ENCODE peak calls at places on chromosomes 6 and 20, in ten cellular contexts. One of them, this sample, is unnamed.

GRCh38 chr20:32622585-32623468 is 37.7 kb upstream of the NOL4L start:
- DNase-seq in esophagus muscularis mucosa: no peak
- DNase-seq in HepG2: no peak
- DNase-seq in stomach: no peak
- DNase-seq in GM12891: no peak
- DNase-seq in GM12878: no peak
- DNase-seq in sigmoid colon: no peak
- DNase-seq in transverse colon: no peak
- DNase-seq in breast epithelium: no peak
- DNase-seq in spleen: no peak
- DNase-seq in this sample: no peak

GRCh38 chr20:57977588-57977987 is 250.9 kb downstream of the ANKRD60 start:
- DNase-seq in HepG2: no peak
- DNase-seq in GM12878: no peak
- DNase-seq in esophagus muscularis mucosa: no peak
- DNase-seq in stomach: no peak
- DNase-seq in breast epithelium: no peak
- DNase-seq in GM12891: no peak
- DNase-seq in spleen: no peak
- DNase-seq in sigmoid colon: no peak
- DNase-seq in transverse colon: no peak
- DNase-seq in this sample: no peak

GRCh38 chr6:119742188-119742803 is 392.7 kb upstream of the MAN1A1 start:
- DNase-seq in transverse colon: peak
- DNase-seq in spleen: peak
- DNase-seq in breast epithelium: no peak
- DNase-seq in esophagus muscularis mucosa: no peak
- DNase-seq in stomach: peak
- DNase-seq in sigmoid colon: no peak
- DNase-seq in HepG2: peak
- DNase-seq in GM12878: no peak
- DNase-seq in GM12891: peak
- DNase-seq in this sample: peak

GRCh38 chr6:125974214-125974866 is 12.0 kb upstream of the TRMT11 start:
- DNase-seq in sigmoid colon: no peak
- DNase-seq in GM12878: no peak
- DNase-seq in stomach: no peak
- DNase-seq in spleen: no peak
- DNase-seq in GM12891: no peak
- DNase-seq in esophagus muscularis mucosa: no peak
- DNase-seq in breast epithelium: no peak
- DNase-seq in HepG2: peak
- DNase-seq in transverse colon: no peak
- DNase-seq in this sample: no peak

GRCh38 chr6:168417158-168417557 is 23.8 kb upstream of the SMOC2 start:
- DNase-seq in spleen: no peak
- DNase-seq in HepG2: peak
- DNase-seq in GM12878: no peak
- DNase-seq in breast epithelium: no peak
- DNase-seq in stomach: no peak
- DNase-seq in sigmoid colon: no peak
- DNase-seq in transverse colon: no peak
- DNase-seq in esophagus muscularis mucosa: no peak
- DNase-seq in GM12891: no peak
- DNase-seq in this sample: no peak

GRCh38 chr20:61731363-61732181 is 334.1 kb downstream of the TAF4 start:
- DNase-seq in GM12878: no peak
- DNase-seq in HepG2: no peak
- DNase-seq in spleen: peak
- DNase-seq in GM12891: no peak
- DNase-seq in sigmoid colon: no peak
- DNase-seq in esophagus muscularis mucosa: no peak
- DNase-seq in stomach: no peak
- DNase-seq in breast epithelium: no peak
- DNase-seq in transverse colon: no peak
- DNase-seq in this sample: no peak

GRCh38 chr6:161018165-161018564 is 26.6 kb downstream of the MAP3K4 start:
- DNase-seq in sigmoid colon: no peak
- DNase-seq in GM12878: no peak
- DNase-seq in spleen: no peak
- DNase-seq in transverse colon: no peak
- DNase-seq in esophagus muscularis mucosa: no peak
- DNase-seq in breast epithelium: no peak
- DNase-seq in HepG2: no peak
- DNase-seq in GM12891: no peak
- DNase-seq in stomach: no peak
- DNase-seq in this sample: no peak

GRCh38 chr6:81575446-81575845 is 177.0 kb downstream of the TENT5A start:
- DNase-seq in GM12891: no peak
- DNase-seq in spleen: no peak
- DNase-seq in esophagus muscularis mucosa: no peak
- DNase-seq in HepG2: no peak
- DNase-seq in breast epithelium: no peak
- DNase-seq in sigmoid colon: no peak
- DNase-seq in transverse colon: no peak
- DNase-seq in GM12878: no peak
- DNase-seq in stomach: no peak
- DNase-seq in this sample: no peak

GRCh38 chr6:116229287-116229913 is 24.5 kb downstream of the TSPYL4 start:
- DNase-seq in breast epithelium: no peak
- DNase-seq in GM12891: no peak
- DNase-seq in spleen: no peak
- DNase-seq in GM12878: no peak
- DNase-seq in sigmoid colon: peak
- DNase-seq in stomach: peak
- DNase-seq in esophagus muscularis mucosa: peak
- DNase-seq in HepG2: no peak
- DNase-seq in transverse colon: peak
- DNase-seq in this sample: no peak

GRCh38 chr6:5499644-5500306 is 238.5 kb downstream of the FARS2 start:
- DNase-seq in spleen: no peak
- DNase-seq in sigmoid colon: no peak
- DNase-seq in stomach: no peak
- DNase-seq in HepG2: no peak
- DNase-seq in transverse colon: no peak
- DNase-seq in GM12891: no peak
- DNase-seq in GM12878: no peak
- DNase-seq in esophagus muscularis mucosa: no peak
- DNase-seq in breast epithelium: no peak
- DNase-seq in this sample: no peak

GRCh38 chr6:137728386-137729349 is 138.4 kb upstream of the TNFAIP3 start:
- DNase-seq in transverse colon: no peak
- DNase-seq in HepG2: peak
- DNase-seq in breast epithelium: no peak
- DNase-seq in spleen: no peak
- DNase-seq in sigmoid colon: no peak
- DNase-seq in GM12878: no peak
- DNase-seq in GM12891: no peak
- DNase-seq in stomach: no peak
- DNase-seq in esophagus muscularis mucosa: no peak
- DNase-seq in this sample: no peak

GRCh38 chr20:38113401-38114325 is 51.4 kb downstream of the TGM2 start:
- DNase-seq in GM12891: no peak
- DNase-seq in spleen: no peak
- DNase-seq in sigmoid colon: no peak
- DNase-seq in transverse colon: no peak
- DNase-seq in GM12878: no peak
- DNase-seq in stomach: no peak
- DNase-seq in breast epithelium: no peak
- DNase-seq in HepG2: peak
- DNase-seq in esophagus muscularis mucosa: peak
- DNase-seq in this sample: no peak

GRCh38 chr6:32058511-32058963 is 20.3 kb downstream of the CYP21A2 start:
- DNase-seq in breast epithelium: no peak
- DNase-seq in spleen: no peak
- DNase-seq in HepG2: no peak
- DNase-seq in GM12878: no peak
- DNase-seq in stomach: no peak
- DNase-seq in esophagus muscularis mucosa: no peak
- DNase-seq in GM12891: no peak
- DNase-seq in sigmoid colon: no peak
- DNase-seq in transverse colon: no peak
- DNase-seq in this sample: no peak

GRCh38 chr20:855466-856360 is 22.2 kb downstream of the FAM110A start:
- DNase-seq in HepG2: no peak
- DNase-seq in breast epithelium: no peak
- DNase-seq in esophagus muscularis mucosa: no peak
- DNase-seq in transverse colon: no peak
- DNase-seq in sigmoid colon: no peak
- DNase-seq in GM12891: no peak
- DNase-seq in spleen: no peak
- DNase-seq in stomach: no peak
- DNase-seq in GM12878: no peak
- DNase-seq in this sample: no peak

GRCh38 chr6:107764684-107765460 is 59.2 kb downstream of the SCML4 start:
- DNase-seq in spleen: no peak
- DNase-seq in sigmoid colon: no peak
- DNase-seq in esophagus muscularis mucosa: peak
- DNase-seq in GM12878: no peak
- DNase-seq in transverse colon: no peak
- DNase-seq in breast epithelium: no peak
- DNase-seq in HepG2: no peak
- DNase-seq in GM12891: no peak
- DNase-seq in stomach: no peak
- DNase-seq in this sample: no peak
- TF ChIP-seq POLR2A in spleen: no peak
- TF ChIP-seq POLR2A in sigmoid colon: no peak
- TF ChIP-seq POLR2A in esophagus muscularis mucosa: no peak
- TF ChIP-seq POLR2A in GM12878: no peak
- TF ChIP-seq POLR2A in transverse colon: no peak
- TF ChIP-seq POLR2A in breast epithelium: no peak
- TF ChIP-seq POLR2A in HepG2: no peak
- TF ChIP-seq POLR2A in GM12891: no peak
- TF ChIP-seq POLR2A in stomach: no peak
- TF ChIP-seq POLR2A in this sample: no peak

GRCh38 chr20:36480456-36481048 is 60.8 kb upstream of the MYL9 start:
- DNase-seq in transverse colon: no peak
- DNase-seq in HepG2: no peak
- DNase-seq in sigmoid colon: no peak
- DNase-seq in GM12878: no peak
- DNase-seq in esophagus muscularis mucosa: no peak
- DNase-seq in breast epithelium: no peak
- DNase-seq in spleen: no peak
- DNase-seq in GM12891: no peak
- DNase-seq in stomach: no peak
- DNase-seq in this sample: no peak

GRCh38 chr20:36474563-36474962 is 66.8 kb upstream of the MYL9 start:
- DNase-seq in esophagus muscularis mucosa: no peak
- DNase-seq in stomach: no peak
- DNase-seq in GM12878: no peak
- DNase-seq in GM12891: no peak
- DNase-seq in HepG2: no peak
- DNase-seq in breast epithelium: no peak
- DNase-seq in spleen: no peak
- DNase-seq in sigmoid colon: no peak
- DNase-seq in transverse colon: no peak
- DNase-seq in this sample: no peak

GRCh38 chr20:36479938-36480337 is 61.4 kb upstream of the MYL9 start:
- DNase-seq in transverse colon: no peak
- DNase-seq in GM12878: no peak
- DNase-seq in breast epithelium: no peak
- DNase-seq in GM12891: no peak
- DNase-seq in stomach: no peak
- DNase-seq in sigmoid colon: no peak
- DNase-seq in HepG2: no peak
- DNase-seq in esophagus muscularis mucosa: no peak
- DNase-seq in spleen: no peak
- DNase-seq in this sample: no peak

GRCh38 chr20:36478137-36478905 is 63.0 kb upstream of the MYL9 start:
- DNase-seq in spleen: no peak
- DNase-seq in breast epithelium: no peak
- DNase-seq in sigmoid colon: no peak
- DNase-seq in GM12878: no peak
- DNase-seq in GM12891: no peak
- DNase-seq in HepG2: no peak
- DNase-seq in stomach: no peak
- DNase-seq in transverse colon: no peak
- DNase-seq in esophagus muscularis mucosa: no peak
- DNase-seq in this sample: no peak

GRCh38 chr20:36477475-36477874 is 63.8 kb upstream of the MYL9 start:
- DNase-seq in sigmoid colon: no peak
- DNase-seq in stomach: no peak
- DNase-seq in spleen: no peak
- DNase-seq in GM12891: no peak
- DNase-seq in HepG2: no peak
- DNase-seq in breast epithelium: no peak
- DNase-seq in GM12878: no peak
- DNase-seq in transverse colon: no peak
- DNase-seq in esophagus muscularis mucosa: no peak
- DNase-seq in this sample: no peak
- TF ChIP-seq POLR2AphosphoS5 in sigmoid colon: no peak
- TF ChIP-seq POLR2AphosphoS5 in stomach: no peak
- TF ChIP-seq POLR2AphosphoS5 in spleen: no peak
- TF ChIP-seq POLR2AphosphoS5 in GM12891: no peak
- TF ChIP-seq POLR2AphosphoS5 in HepG2: no peak
- TF ChIP-seq POLR2AphosphoS5 in breast epithelium: no peak
- TF ChIP-seq POLR2AphosphoS5 in GM12878: no peak
- TF ChIP-seq POLR2AphosphoS5 in transverse colon: no peak
- TF ChIP-seq POLR2AphosphoS5 in esophagus muscularis mucosa: no peak
- TF ChIP-seq POLR2AphosphoS5 in this sample: no peak

DNA sequence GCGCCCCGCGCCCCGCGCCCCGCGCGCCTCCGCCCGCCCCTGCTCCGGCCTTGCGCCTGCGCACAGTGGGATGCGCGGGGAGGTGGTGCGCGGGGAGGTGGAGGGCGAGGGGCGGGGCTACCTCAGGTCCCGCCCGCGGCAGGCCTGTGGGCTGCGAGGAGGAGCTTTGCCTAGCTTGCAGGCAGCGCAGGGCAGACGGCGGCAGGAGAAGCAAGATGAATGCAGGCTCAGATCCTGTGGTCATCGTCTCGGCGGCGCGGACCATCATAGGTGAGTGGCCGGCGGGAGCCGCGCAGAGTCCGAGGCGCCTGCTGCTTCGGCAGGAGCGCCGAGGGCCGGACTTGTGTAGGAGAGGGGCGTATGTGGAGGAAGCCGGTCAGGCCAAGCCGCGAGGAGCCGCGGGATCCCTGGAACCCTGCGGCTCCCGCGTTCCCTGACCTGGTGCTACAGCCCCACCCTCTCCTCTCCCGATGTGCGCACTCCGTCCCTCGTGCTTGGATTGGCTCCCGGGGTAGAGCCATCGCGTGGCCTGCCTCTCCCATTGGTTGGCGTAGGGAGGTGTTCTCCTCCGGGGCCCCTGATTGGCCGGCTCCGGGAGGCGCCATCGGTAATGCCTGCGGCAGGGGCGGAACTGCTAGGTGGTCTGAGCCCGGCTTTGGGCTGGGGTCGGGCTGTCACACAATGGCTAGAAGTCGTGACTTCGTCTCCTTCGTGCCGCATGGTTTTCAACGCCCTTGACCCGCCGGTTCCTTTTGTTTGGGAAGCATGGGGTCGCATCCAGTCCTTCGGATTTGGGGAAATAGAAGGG is at the start of gene ACAT2:
- DNase-seq in HepG2: peak
- DNase-seq in breast epithelium: peak
- DNase-seq in transverse colon: peak
- DNase-seq in stomach: peak
- DNase-seq in GM12891: peak
- DNase-seq in GM12878: peak
- DNase-seq in esophagus muscularis mucosa: peak
- DNase-seq in spleen: peak
- DNase-seq in sigmoid colon: peak
- DNase-seq in this sample: peak
- TF ChIP-seq POLR2A in HepG2: peak
- TF ChIP-seq POLR2A in breast epithelium: no peak
- TF ChIP-seq POLR2A in transverse colon: peak
- TF ChIP-seq POLR2A in stomach: no peak
- TF ChIP-seq POLR2A in GM12891: peak
- TF ChIP-seq POLR2A in GM12878: peak
- TF ChIP-seq POLR2A in esophagus muscularis mucosa: peak
- TF ChIP-seq POLR2A in spleen: no peak
- TF ChIP-seq POLR2A in sigmoid colon: peak
- TF ChIP-seq POLR2A in this sample: peak

GRCh38 chr6:157823001-157823522 is at the start of gene SNX9:
- DNase-seq in transverse colon: peak
- DNase-seq in stomach: peak
- DNase-seq in breast epithelium: peak
- DNase-seq in HepG2: peak
- DNase-seq in GM12891: peak
- DNase-seq in GM12878: no peak
- DNase-seq in esophagus muscularis mucosa: no peak
- DNase-seq in sigmoid colon: peak
- DNase-seq in spleen: peak
- DNase-seq in this sample: peak
- TF ChIP-seq POLR2AphosphoS5 in transverse colon: peak
- TF ChIP-seq POLR2AphosphoS5 in stomach: peak
- TF ChIP-seq POLR2AphosphoS5 in breast epithelium: no peak
- TF ChIP-seq POLR2AphosphoS5 in HepG2: no peak
- TF ChIP-seq POLR2AphosphoS5 in GM12891: no peak
- TF ChIP-seq POLR2AphosphoS5 in GM12878: no peak
- TF ChIP-seq POLR2AphosphoS5 in esophagus muscularis mucosa: peak
- TF ChIP-seq POLR2AphosphoS5 in sigmoid colon: peak
- TF ChIP-seq POLR2AphosphoS5 in spleen: peak
- TF ChIP-seq POLR2AphosphoS5 in this sample: no peak

This sample was measured in GM12892.